ENCODE peak calls at places on chromosomes 5 and 9, in five cellular contexts. One of them, this sample, is unnamed. For H3K4me1, the result is how much of the 10 kb centered on the place peaks cover.

GRCh38 chr9:83007521-83008300 is 55.2 kb downstream of the RASEF start:
- DNase-seq in heart left ventricle: no peak
- DNase-seq in CD8-positive, alpha-beta T cell: no peak
- DNase-seq in upper lobe of right lung: no peak
- DNase-seq in heart right ventricle: no peak
- DNase-seq in this sample: no peak

GRCh38 chr9:110578575-110578895 is 1.0 kb downstream of the SVEP1 start:
- DNase-seq in heart left ventricle: no peak
- DNase-seq in CD8-positive, alpha-beta T cell: no peak
- DNase-seq in upper lobe of right lung: no peak
- DNase-seq in heart right ventricle: no peak
- DNase-seq in this sample: no peak

GRCh38 chr5:90096415-90097081 is 313.0 kb downstream of the CETN3 start:
- DNase-seq in heart left ventricle: no peak
- DNase-seq in CD8-positive, alpha-beta T cell: no peak
- DNase-seq in upper lobe of right lung: no peak
- DNase-seq in heart right ventricle: peak
- DNase-seq in this sample: no peak

GRCh38 chr5:136082390-136083193 is 50.1 kb upstream of the SMAD5 start:
- DNase-seq in heart left ventricle: peak
- DNase-seq in CD8-positive, alpha-beta T cell: peak
- DNase-seq in upper lobe of right lung: peak
- DNase-seq in heart right ventricle: peak
- DNase-seq in this sample: peak

GRCh38 chr9:22158983-22159382 is 149.9 kb upstream of the CDKN2B start:
- DNase-seq in heart left ventricle: peak
- DNase-seq in CD8-positive, alpha-beta T cell: no peak
- DNase-seq in upper lobe of right lung: peak
- DNase-seq in heart right ventricle: no peak
- DNase-seq in this sample: peak

GRCh38 chr9:86175223-86175622 is 75.9 kb upstream of the GOLM1 start:
- DNase-seq in heart left ventricle: no peak
- DNase-seq in CD8-positive, alpha-beta T cell: no peak
- DNase-seq in upper lobe of right lung: no peak
- DNase-seq in heart right ventricle: no peak
- DNase-seq in this sample: no peak

GRCh38 chr9:77952641-77953341 is 78.8 kb downstream of the GNAQ start:
- DNase-seq in heart left ventricle: no peak
- DNase-seq in CD8-positive, alpha-beta T cell: no peak
- DNase-seq in upper lobe of right lung: no peak
- DNase-seq in heart right ventricle: peak
- DNase-seq in this sample: no peak

GRCh38 chr9:124292696-124293593 is 35.2 kb downstream of the NEK6 start:
- DNase-seq in heart left ventricle: no peak
- DNase-seq in CD8-positive, alpha-beta T cell: no peak
- DNase-seq in upper lobe of right lung: no peak
- DNase-seq in heart right ventricle: no peak
- DNase-seq in this sample: no peak

GRCh38 chr5:180118391-180118791 is 46.8 kb upstream of the RNF130 start:
- DNase-seq in heart left ventricle: no peak
- DNase-seq in CD8-positive, alpha-beta T cell: no peak
- DNase-seq in upper lobe of right lung: peak
- DNase-seq in heart right ventricle: no peak
- DNase-seq in this sample: peak

GRCh38 chr9:18429065-18429464 is 44.9 kb upstream of the ADAMTSL1 start:
- DNase-seq in heart left ventricle: no peak
- DNase-seq in CD8-positive, alpha-beta T cell: no peak
- DNase-seq in upper lobe of right lung: no peak
- DNase-seq in heart right ventricle: no peak
- DNase-seq in this sample: no peak

GRCh38 chr9:38213591-38213990 is 144.6 kb upstream of the SHB start:
- DNase-seq in heart left ventricle: no peak
- DNase-seq in CD8-positive, alpha-beta T cell: no peak
- DNase-seq in upper lobe of right lung: no peak
- DNase-seq in heart right ventricle: no peak
- DNase-seq in this sample: no peak

GRCh38 chr9:123115146-123115913 is 81.9 kb downstream of the GPR21 start:
- DNase-seq in heart left ventricle: no peak
- DNase-seq in CD8-positive, alpha-beta T cell: no peak
- DNase-seq in upper lobe of right lung: no peak
- DNase-seq in heart right ventricle: no peak
- DNase-seq in this sample: no peak

GRCh38 chr5:143217065-143217803 is 186.3 kb downstream of the NR3C1 start:
- DNase-seq in heart left ventricle: no peak
- DNase-seq in CD8-positive, alpha-beta T cell: no peak
- DNase-seq in upper lobe of right lung: no peak
- DNase-seq in heart right ventricle: no peak
- DNase-seq in this sample: peak

DNA sequence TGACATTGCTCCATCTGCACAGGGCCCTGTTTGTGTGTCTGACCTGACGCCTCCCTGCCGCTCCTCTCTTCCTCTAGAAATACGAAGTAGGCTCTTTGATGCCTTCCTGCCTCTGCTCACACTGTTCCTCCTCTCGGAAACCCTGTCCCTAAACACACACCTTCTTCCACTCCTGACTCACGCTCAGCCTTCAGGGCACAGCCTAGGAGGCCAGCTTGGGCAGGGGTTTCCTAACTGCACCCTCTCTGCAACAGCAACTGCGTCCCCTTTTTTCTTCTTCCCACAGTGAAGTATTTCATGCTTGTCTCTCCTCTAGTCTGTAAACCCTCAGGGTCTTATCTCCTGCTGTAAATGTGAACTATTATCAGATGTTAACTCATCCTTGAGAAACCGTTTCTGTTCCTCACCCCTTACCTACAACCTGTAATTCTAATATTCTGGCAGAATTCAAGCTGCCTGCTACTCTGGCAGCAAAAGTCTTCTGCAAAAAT is 100.1 kb downstream of the DAPK1 start:
- DNase-seq in heart left ventricle: no peak
- DNase-seq in CD8-positive, alpha-beta T cell: no peak
- DNase-seq in upper lobe of right lung: no peak
- DNase-seq in heart right ventricle: no peak
- DNase-seq in this sample: no peak
- H3K4me1 ChIP-seq in heart left ventricle: under half
- H3K4me1 ChIP-seq in CD8-positive, alpha-beta T cell: under half
- H3K4me1 ChIP-seq in upper lobe of right lung: half or more
- H3K4me1 ChIP-seq in heart right ventricle: half or more
- H3K4me1 ChIP-seq in this sample: under half

GRCh38 chr5:1098986-1099597 is 12.8 kb downstream of the SLC12A7 start:
- DNase-seq in heart left ventricle: no peak
- DNase-seq in CD8-positive, alpha-beta T cell: no peak
- DNase-seq in upper lobe of right lung: no peak
- DNase-seq in heart right ventricle: no peak
- DNase-seq in this sample: no peak
- H3K4me1 ChIP-seq in heart left ventricle: half or more
- H3K4me1 ChIP-seq in CD8-positive, alpha-beta T cell: half or more
- H3K4me1 ChIP-seq in upper lobe of right lung: under half
- H3K4me1 ChIP-seq in heart right ventricle: half or more
- H3K4me1 ChIP-seq in this sample: under half

DNA sequence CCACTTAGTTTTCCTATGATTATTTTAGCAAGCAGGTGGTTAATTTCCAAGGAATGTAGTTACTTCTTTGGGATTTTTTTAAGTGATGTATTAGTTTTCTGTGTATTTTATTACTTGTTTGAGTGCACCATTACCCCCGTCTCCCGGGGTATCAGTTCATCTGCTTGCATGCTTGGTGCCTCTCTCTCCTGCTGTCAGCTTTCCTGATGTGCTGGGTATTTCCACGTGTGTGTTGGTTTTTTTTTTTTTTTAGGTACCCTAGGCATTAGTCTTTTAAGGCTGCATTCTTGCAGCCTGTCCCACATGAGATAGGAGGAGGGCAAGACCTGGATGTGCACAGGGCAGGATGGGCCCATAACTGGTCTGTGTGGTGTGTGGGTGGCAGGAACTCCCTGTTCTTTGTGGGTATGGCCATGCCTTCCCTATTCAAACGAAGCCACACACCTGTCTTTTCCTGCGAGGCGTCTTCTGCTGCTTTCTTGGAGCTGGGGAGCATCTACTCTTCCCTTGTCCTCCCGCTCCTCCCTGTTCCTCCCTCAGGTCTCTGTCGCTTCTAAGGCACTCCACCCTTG is 6.7 kb downstream of the SYK start:
- DNase-seq in heart left ventricle: no peak
- DNase-seq in CD8-positive, alpha-beta T cell: no peak
- DNase-seq in upper lobe of right lung: no peak
- DNase-seq in heart right ventricle: no peak
- DNase-seq in this sample: no peak
- H3K4me1 ChIP-seq in heart left ventricle: under half
- H3K4me1 ChIP-seq in CD8-positive, alpha-beta T cell: under half
- H3K4me1 ChIP-seq in upper lobe of right lung: under half
- H3K4me1 ChIP-seq in heart right ventricle: half or more
- H3K4me1 ChIP-seq in this sample: under half

GRCh38 chr5:115418788-115419187 is 122.3 kb upstream of the CCDC112 start:
- DNase-seq in heart left ventricle: no peak
- DNase-seq in CD8-positive, alpha-beta T cell: no peak
- DNase-seq in upper lobe of right lung: no peak
- DNase-seq in heart right ventricle: no peak
- DNase-seq in this sample: no peak

GRCh38 chr5:115417076-115417475 is 120.6 kb upstream of the CCDC112 start:
- DNase-seq in heart left ventricle: no peak
- DNase-seq in CD8-positive, alpha-beta T cell: no peak
- DNase-seq in upper lobe of right lung: no peak
- DNase-seq in heart right ventricle: no peak
- DNase-seq in this sample: no peak

GRCh38 chr5:115423051-115423450 is 121.5 kb downstream of the FEM1C start:
- DNase-seq in heart left ventricle: no peak
- DNase-seq in CD8-positive, alpha-beta T cell: no peak
- DNase-seq in upper lobe of right lung: no peak
- DNase-seq in heart right ventricle: no peak
- DNase-seq in this sample: no peak

GRCh38 chr5:115423541-115423940 is 121.0 kb downstream of the FEM1C start:
- DNase-seq in heart left ventricle: peak
- DNase-seq in CD8-positive, alpha-beta T cell: no peak
- DNase-seq in upper lobe of right lung: peak
- DNase-seq in heart right ventricle: peak
- DNase-seq in this sample: no peak

DNA sequence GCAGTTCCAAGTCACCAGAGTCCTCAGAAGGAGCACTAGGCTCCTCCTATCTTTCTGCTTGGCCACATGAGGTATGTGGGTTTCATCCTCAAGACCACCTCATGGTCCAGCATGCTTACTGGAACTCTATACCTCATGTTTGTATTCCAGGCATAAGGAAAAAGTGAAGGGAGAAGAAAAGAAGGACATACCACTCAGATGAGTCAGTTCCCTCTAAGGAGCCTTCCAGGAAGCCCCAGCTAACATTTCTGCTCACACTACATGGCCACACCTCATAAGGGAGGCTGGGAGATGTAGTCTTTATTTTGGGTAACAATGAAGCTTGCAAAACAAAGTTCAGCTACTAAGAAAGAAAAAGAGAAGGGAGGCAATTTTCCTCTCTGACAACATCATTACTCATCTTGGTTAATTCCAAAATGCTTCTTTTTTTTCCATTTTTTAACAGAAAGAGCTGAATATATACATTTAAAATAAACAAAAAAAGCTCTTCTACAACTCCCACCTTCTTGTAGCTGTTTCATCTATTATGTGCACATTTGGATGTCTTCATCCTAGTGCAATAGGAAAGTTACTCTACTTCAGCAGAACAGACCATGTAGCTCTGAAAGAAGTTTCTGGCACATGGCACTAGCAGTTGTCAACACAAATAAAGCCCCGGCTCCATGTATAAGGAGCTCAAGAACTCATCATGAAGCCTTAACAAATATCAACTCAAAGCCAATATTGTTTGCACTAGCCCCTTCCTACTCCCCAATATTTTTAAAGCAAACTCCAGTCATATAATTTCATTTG is 123.5 kb upstream of the CCDC112 start:
- DNase-seq in heart left ventricle: no peak
- DNase-seq in CD8-positive, alpha-beta T cell: no peak
- DNase-seq in upper lobe of right lung: no peak
- DNase-seq in heart right ventricle: no peak
- DNase-seq in this sample: no peak
- H3K4me1 ChIP-seq in heart left ventricle: under half
- H3K4me1 ChIP-seq in CD8-positive, alpha-beta T cell: under half
- H3K4me1 ChIP-seq in upper lobe of right lung: under half
- H3K4me1 ChIP-seq in heart right ventricle: half or more
- H3K4me1 ChIP-seq in this sample: under half

GRCh38 chr5:50966986-50967385 is 300.5 kb downstream of the PARP8 start:
- DNase-seq in heart left ventricle: no peak
- DNase-seq in CD8-positive, alpha-beta T cell: no peak
- DNase-seq in upper lobe of right lung: no peak
- DNase-seq in heart right ventricle: no peak
- DNase-seq in this sample: no peak
- H3K4me1 ChIP-seq in heart left ventricle: under half
- H3K4me1 ChIP-seq in CD8-positive, alpha-beta T cell: under half
- H3K4me1 ChIP-seq in upper lobe of right lung: under half
- H3K4me1 ChIP-seq in heart right ventricle: under half
- H3K4me1 ChIP-seq in this sample: under half

DNA sequence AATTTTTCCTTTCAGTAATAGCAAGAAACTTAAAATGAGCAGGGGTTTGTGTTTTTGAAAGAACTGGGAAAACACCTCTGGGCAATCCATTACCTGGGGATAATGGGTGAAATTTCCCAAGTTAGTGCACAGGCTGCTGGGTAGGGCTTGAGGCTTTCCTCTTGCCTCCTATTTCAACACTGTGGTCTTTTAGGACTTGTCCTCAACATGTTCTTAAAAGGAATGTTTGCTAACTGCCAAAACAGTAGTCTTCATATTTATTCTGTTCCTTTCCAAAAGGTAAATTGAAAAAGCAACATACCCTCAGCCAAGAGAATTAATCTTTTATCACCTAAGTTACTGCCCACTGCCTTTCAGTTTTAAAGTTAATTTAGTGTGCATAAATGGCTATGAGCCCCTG is 158.3 kb upstream of the CCDC152 start:
- DNase-seq in heart left ventricle: no peak
- DNase-seq in CD8-positive, alpha-beta T cell: no peak
- DNase-seq in upper lobe of right lung: no peak
- DNase-seq in heart right ventricle: no peak
- DNase-seq in this sample: no peak
- H3K4me1 ChIP-seq in heart left ventricle: under half
- H3K4me1 ChIP-seq in CD8-positive, alpha-beta T cell: under half
- H3K4me1 ChIP-seq in upper lobe of right lung: under half
- H3K4me1 ChIP-seq in heart right ventricle: under half
- H3K4me1 ChIP-seq in this sample: under half

GRCh38 chr9:136191549-136192286 is 13.2 kb downstream of the LHX3 start:
- DNase-seq in heart left ventricle: no peak
- DNase-seq in CD8-positive, alpha-beta T cell: no peak
- DNase-seq in upper lobe of right lung: no peak
- DNase-seq in heart right ventricle: no peak
- DNase-seq in this sample: no peak

GRCh38 chr9:136192289-136193126 is 12.4 kb downstream of the LHX3 start:
- DNase-seq in heart left ventricle: no peak
- DNase-seq in CD8-positive, alpha-beta T cell: no peak
- DNase-seq in upper lobe of right lung: no peak
- DNase-seq in heart right ventricle: no peak
- DNase-seq in this sample: no peak

GRCh38 chr9:136194540-136194939 is 10.4 kb downstream of the LHX3 start:
- DNase-seq in heart left ventricle: no peak
- DNase-seq in CD8-positive, alpha-beta T cell: no peak
- DNase-seq in upper lobe of right lung: no peak
- DNase-seq in heart right ventricle: no peak
- DNase-seq in this sample: no peak

GRCh38 chr9:136193127-136193890 is 11.6 kb downstream of the LHX3 start:
- DNase-seq in heart left ventricle: no peak
- DNase-seq in CD8-positive, alpha-beta T cell: no peak
- DNase-seq in upper lobe of right lung: no peak
- DNase-seq in heart right ventricle: no peak
- DNase-seq in this sample: no peak

GRCh38 chr9:136193891-136194279 is 11.0 kb downstream of the LHX3 start:
- DNase-seq in heart left ventricle: no peak
- DNase-seq in CD8-positive, alpha-beta T cell: no peak
- DNase-seq in upper lobe of right lung: no peak
- DNase-seq in heart right ventricle: no peak
- DNase-seq in this sample: no peak
- H3K4me1 ChIP-seq in heart left ventricle: under half
- H3K4me1 ChIP-seq in CD8-positive, alpha-beta T cell: under half
- H3K4me1 ChIP-seq in upper lobe of right lung: under half
- H3K4me1 ChIP-seq in heart right ventricle: under half
- H3K4me1 ChIP-seq in this sample: under half

GRCh38 chr5:172686111-172686510 is 45.0 kb downstream of the NEURL1B start:
- DNase-seq in heart left ventricle: no peak
- DNase-seq in CD8-positive, alpha-beta T cell: no peak
- DNase-seq in upper lobe of right lung: no peak
- DNase-seq in heart right ventricle: no peak
- DNase-seq in this sample: no peak
- H3K4me1 ChIP-seq in heart left ventricle: under half
- H3K4me1 ChIP-seq in CD8-positive, alpha-beta T cell: under half
- H3K4me1 ChIP-seq in upper lobe of right lung: under half
- H3K4me1 ChIP-seq in heart right ventricle: half or more
- H3K4me1 ChIP-seq in this sample: under half